ENCODE peak calls at places on chromosomes 1 and 21, in seven cellular contexts. One of them, this sample, is unnamed.

GRCh38 chr1:193079187-193079586 is 19.8 kb downstream of the RO60 start:
- DNase-seq in right atrium auricular region: no peak
- DNase-seq in endothelial cell of umbilical vein: no peak
- DNase-seq in NB4: no peak
- DNase-seq in AG09309: no peak
- DNase-seq in cardiac fibroblast: no peak
- DNase-seq in ovary: no peak
- DNase-seq in this sample: no peak

GRCh38 chr21:15063821-15064575 is 802 bp downstream of the NRIP1 start:
- DNase-seq in right atrium auricular region: peak
- DNase-seq in endothelial cell of umbilical vein: no peak
- DNase-seq in NB4: no peak
- DNase-seq in AG09309: no peak
- DNase-seq in cardiac fibroblast: peak
- DNase-seq in ovary: peak
- DNase-seq in this sample: peak

GRCh38 chr1:22444856-22445255 is 6.8 kb upstream of the ZBTB40 start:
- DNase-seq in right atrium auricular region: no peak
- DNase-seq in endothelial cell of umbilical vein: no peak
- DNase-seq in NB4: no peak
- DNase-seq in AG09309: no peak
- DNase-seq in cardiac fibroblast: no peak
- DNase-seq in ovary: no peak
- DNase-seq in this sample: no peak

GRCh38 chr21:44982558-44983244 is 42.9 kb downstream of the SLX9 start:
- DNase-seq in right atrium auricular region: peak
- DNase-seq in endothelial cell of umbilical vein: peak
- DNase-seq in NB4: no peak
- DNase-seq in AG09309: no peak
- DNase-seq in cardiac fibroblast: peak
- DNase-seq in ovary: no peak
- DNase-seq in this sample: peak

GRCh38 chr1:242525360-242525722 is 844 bp upstream of the PLD5 start:
- DNase-seq in right atrium auricular region: no peak
- DNase-seq in endothelial cell of umbilical vein: no peak
- DNase-seq in NB4: no peak
- DNase-seq in AG09309: no peak
- DNase-seq in cardiac fibroblast: no peak
- DNase-seq in ovary: no peak
- DNase-seq in this sample: no peak

GRCh38 chr1:171084091-171084490 is 6.6 kb upstream of the FMO3 start:
- DNase-seq in right atrium auricular region: no peak
- DNase-seq in endothelial cell of umbilical vein: no peak
- DNase-seq in NB4: no peak
- DNase-seq in AG09309: no peak
- DNase-seq in cardiac fibroblast: no peak
- DNase-seq in ovary: no peak
- DNase-seq in this sample: no peak

GRCh38 chr1:92482665-92483441 is 3.9 kb downstream of the GFI1 start:
- DNase-seq in right atrium auricular region: no peak
- DNase-seq in endothelial cell of umbilical vein: no peak
- DNase-seq in NB4: peak
- DNase-seq in AG09309: no peak
- DNase-seq in cardiac fibroblast: no peak
- DNase-seq in ovary: no peak
- DNase-seq in this sample: no peak

GRCh38 chr1:30748699-30749401 is 8.7 kb downstream of the LAPTM5 start:
- DNase-seq in right atrium auricular region: no peak
- DNase-seq in endothelial cell of umbilical vein: peak
- DNase-seq in NB4: no peak
- DNase-seq in AG09309: no peak
- DNase-seq in cardiac fibroblast: no peak
- DNase-seq in ovary: no peak
- DNase-seq in this sample: no peak

GRCh38 chr1:31747304-31747703 is 16.8 kb downstream of the ADGRB2 start:
- DNase-seq in right atrium auricular region: no peak
- DNase-seq in endothelial cell of umbilical vein: no peak
- DNase-seq in NB4: no peak
- DNase-seq in AG09309: no peak
- DNase-seq in cardiac fibroblast: no peak
- DNase-seq in ovary: no peak
- DNase-seq in this sample: no peak

DNA sequence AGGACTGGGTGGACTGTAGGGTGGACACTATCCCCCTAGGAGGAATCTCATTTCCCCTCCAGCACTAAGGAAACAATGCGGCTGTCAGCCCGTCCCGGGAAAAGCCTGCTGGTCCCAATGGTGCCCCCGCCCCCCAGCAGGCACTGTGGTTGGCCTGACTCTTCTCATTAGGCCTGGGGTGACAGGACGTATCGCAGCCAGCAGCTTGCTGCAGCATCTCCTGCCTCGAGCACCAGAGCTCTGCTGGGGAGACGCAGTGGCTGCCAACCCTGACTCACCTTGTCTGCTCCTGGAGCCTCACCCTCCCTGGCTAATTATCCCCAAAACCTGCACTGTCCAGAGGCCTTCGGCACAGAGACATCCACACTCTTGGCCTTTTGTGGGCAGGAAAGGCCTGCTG is 115.1 kb upstream of the GJB5 start:
- DNase-seq in right atrium auricular region: no peak
- DNase-seq in endothelial cell of umbilical vein: no peak
- DNase-seq in NB4: no peak
- DNase-seq in AG09309: no peak
- DNase-seq in cardiac fibroblast: no peak
- DNase-seq in ovary: no peak
- DNase-seq in this sample: no peak
- TF ChIP-seq CTCF in right atrium auricular region: no peak
- TF ChIP-seq CTCF in endothelial cell of umbilical vein: no peak
- TF ChIP-seq CTCF in NB4: no peak
- TF ChIP-seq CTCF in AG09309: no peak
- TF ChIP-seq CTCF in cardiac fibroblast: no peak
- TF ChIP-seq CTCF in ovary: no peak
- TF ChIP-seq CTCF in this sample: no peak

GRCh38 chr1:8133190-8133589 is 107.1 kb upstream of the ERRFI1 start:
- DNase-seq in right atrium auricular region: no peak
- DNase-seq in endothelial cell of umbilical vein: no peak
- DNase-seq in NB4: no peak
- DNase-seq in AG09309: no peak
- DNase-seq in cardiac fibroblast: peak
- DNase-seq in ovary: peak
- DNase-seq in this sample: no peak
- H3K4me3 ChIP-seq in right atrium auricular region: no peak
- H3K4me3 ChIP-seq in endothelial cell of umbilical vein: no peak
- H3K4me3 ChIP-seq in NB4: no peak
- H3K4me3 ChIP-seq in AG09309: no peak
- H3K4me3 ChIP-seq in cardiac fibroblast: no peak
- H3K4me3 ChIP-seq in ovary: no peak
- H3K4me3 ChIP-seq in this sample: no peak

GRCh38 chr1:63843010-63843409 is 69.2 kb downstream of the ROR1 start:
- DNase-seq in right atrium auricular region: no peak
- DNase-seq in endothelial cell of umbilical vein: no peak
- DNase-seq in NB4: no peak
- DNase-seq in AG09309: no peak
- DNase-seq in cardiac fibroblast: no peak
- DNase-seq in ovary: no peak
- DNase-seq in this sample: no peak

GRCh38 chr1:63848764-63849548 is 75.1 kb downstream of the ROR1 start:
- DNase-seq in right atrium auricular region: no peak
- DNase-seq in endothelial cell of umbilical vein: no peak
- DNase-seq in NB4: no peak
- DNase-seq in AG09309: no peak
- DNase-seq in cardiac fibroblast: no peak
- DNase-seq in ovary: no peak
- DNase-seq in this sample: no peak

GRCh38 chr1:63845346-63845745 is 71.5 kb downstream of the ROR1 start:
- DNase-seq in right atrium auricular region: no peak
- DNase-seq in endothelial cell of umbilical vein: no peak
- DNase-seq in NB4: no peak
- DNase-seq in AG09309: no peak
- DNase-seq in cardiac fibroblast: no peak
- DNase-seq in ovary: no peak
- DNase-seq in this sample: no peak

GRCh38 chr1:63843884-63844283 is 70.1 kb downstream of the ROR1 start:
- DNase-seq in right atrium auricular region: no peak
- DNase-seq in endothelial cell of umbilical vein: no peak
- DNase-seq in NB4: peak
- DNase-seq in AG09309: no peak
- DNase-seq in cardiac fibroblast: no peak
- DNase-seq in ovary: no peak
- DNase-seq in this sample: no peak

GRCh38 chr1:63847308-63847910 is 73.6 kb downstream of the ROR1 start:
- DNase-seq in right atrium auricular region: no peak
- DNase-seq in endothelial cell of umbilical vein: no peak
- DNase-seq in NB4: no peak
- DNase-seq in AG09309: no peak
- DNase-seq in cardiac fibroblast: no peak
- DNase-seq in ovary: no peak
- DNase-seq in this sample: no peak
- TF ChIP-seq CTCF in right atrium auricular region: no peak
- TF ChIP-seq CTCF in endothelial cell of umbilical vein: no peak
- TF ChIP-seq CTCF in NB4: no peak
- TF ChIP-seq CTCF in AG09309: no peak
- TF ChIP-seq CTCF in cardiac fibroblast: no peak
- TF ChIP-seq CTCF in ovary: no peak
- TF ChIP-seq CTCF in this sample: no peak

GRCh38 chr1:184945678-184946412 is 28.5 kb downstream of the NIBAN1 start:
- DNase-seq in right atrium auricular region: no peak
- DNase-seq in endothelial cell of umbilical vein: no peak
- DNase-seq in NB4: peak
- DNase-seq in AG09309: peak
- DNase-seq in cardiac fibroblast: peak
- DNase-seq in ovary: no peak
- DNase-seq in this sample: no peak
- H3K4me3 ChIP-seq in right atrium auricular region: no peak
- H3K4me3 ChIP-seq in endothelial cell of umbilical vein: no peak
- H3K4me3 ChIP-seq in NB4: no peak
- H3K4me3 ChIP-seq in AG09309: no peak
- H3K4me3 ChIP-seq in cardiac fibroblast: no peak
- H3K4me3 ChIP-seq in ovary: no peak
- H3K4me3 ChIP-seq in this sample: no peak

GRCh38 chr1:94039871-94040569 is 80.9 kb downstream of the ABCA4 start:
- DNase-seq in right atrium auricular region: no peak
- DNase-seq in endothelial cell of umbilical vein: peak
- DNase-seq in NB4: no peak
- DNase-seq in AG09309: no peak
- DNase-seq in cardiac fibroblast: peak
- DNase-seq in ovary: no peak
- DNase-seq in this sample: no peak
- TF ChIP-seq CTCF in right atrium auricular region: peak
- TF ChIP-seq CTCF in endothelial cell of umbilical vein: no peak
- TF ChIP-seq CTCF in NB4: no peak
- TF ChIP-seq CTCF in AG09309: no peak
- TF ChIP-seq CTCF in cardiac fibroblast: no peak
- TF ChIP-seq CTCF in ovary: no peak
- TF ChIP-seq CTCF in this sample: no peak

GRCh38 chr1:211829343-211830054 is 1.1 kb downstream of the LPGAT1 start:
- DNase-seq in right atrium auricular region: no peak
- DNase-seq in endothelial cell of umbilical vein: no peak
- DNase-seq in NB4: peak
- DNase-seq in AG09309: no peak
- DNase-seq in cardiac fibroblast: peak
- DNase-seq in ovary: no peak
- DNase-seq in this sample: no peak

GRCh38 chr1:211830330-211831142 is at the start of gene LPGAT1:
- DNase-seq in right atrium auricular region: peak
- DNase-seq in endothelial cell of umbilical vein: peak
- DNase-seq in NB4: peak
- DNase-seq in AG09309: no peak
- DNase-seq in cardiac fibroblast: peak
- DNase-seq in ovary: peak
- DNase-seq in this sample: peak

GRCh38 chr1:211825990-211826389 is 4.6 kb downstream of the LPGAT1 start:
- DNase-seq in right atrium auricular region: no peak
- DNase-seq in endothelial cell of umbilical vein: no peak
- DNase-seq in NB4: no peak
- DNase-seq in AG09309: peak
- DNase-seq in cardiac fibroblast: peak
- DNase-seq in ovary: no peak
- DNase-seq in this sample: no peak

GRCh38 chr1:211830055-211830329 is 571 bp downstream of the LPGAT1 start:
- DNase-seq in right atrium auricular region: no peak
- DNase-seq in endothelial cell of umbilical vein: no peak
- DNase-seq in NB4: peak
- DNase-seq in AG09309: no peak
- DNase-seq in cardiac fibroblast: peak
- DNase-seq in ovary: no peak
- DNase-seq in this sample: no peak

DNA sequence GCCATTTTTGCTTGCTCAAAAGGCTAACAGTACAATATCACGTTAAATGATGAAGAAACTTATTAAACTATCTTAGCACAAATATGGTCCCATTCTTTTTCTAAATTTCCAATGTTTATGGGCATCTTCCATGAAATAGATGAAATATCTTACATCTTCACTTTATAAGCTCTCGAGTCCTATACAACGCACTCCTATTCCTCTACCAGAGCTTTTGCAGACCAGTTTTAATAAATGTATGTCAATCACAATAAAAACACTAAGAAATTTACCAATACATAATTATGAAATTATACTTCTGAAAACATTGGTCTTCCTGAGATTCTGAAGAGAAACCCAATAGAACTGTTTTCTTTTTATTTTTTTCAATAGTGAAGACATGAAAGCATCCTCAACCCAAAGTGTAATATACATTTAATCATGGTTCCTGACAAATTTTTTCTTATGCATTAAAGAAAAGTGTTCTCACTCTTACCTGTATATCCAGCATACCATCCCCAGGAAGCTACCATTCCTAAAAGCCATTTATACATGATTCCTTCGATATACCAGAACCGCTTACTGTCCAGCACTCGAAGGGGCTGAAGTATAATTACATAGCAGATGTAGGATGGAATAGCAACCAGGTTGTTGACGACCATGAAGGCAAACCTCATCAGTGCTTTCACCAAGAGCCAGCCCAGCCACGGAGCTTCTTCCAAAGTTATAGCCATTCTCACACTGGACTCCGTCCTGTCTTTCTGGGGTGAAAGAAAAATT is 1.8 kb downstream of the LPGAT1 start:
- DNase-seq in right atrium auricular region: no peak
- DNase-seq in endothelial cell of umbilical vein: no peak
- DNase-seq in NB4: peak
- DNase-seq in AG09309: no peak
- DNase-seq in cardiac fibroblast: peak
- DNase-seq in ovary: no peak
- DNase-seq in this sample: no peak
- H3K4me3 ChIP-seq in right atrium auricular region: peak
- H3K4me3 ChIP-seq in endothelial cell of umbilical vein: no peak
- H3K4me3 ChIP-seq in NB4: peak
- H3K4me3 ChIP-seq in AG09309: peak
- H3K4me3 ChIP-seq in cardiac fibroblast: peak
- H3K4me3 ChIP-seq in ovary: peak
- H3K4me3 ChIP-seq in this sample: no peak

GRCh38 chr1:48450505-48450904 is 21.5 kb downstream of the SPATA6 start:
- DNase-seq in right atrium auricular region: no peak
- DNase-seq in endothelial cell of umbilical vein: peak
- DNase-seq in NB4: no peak
- DNase-seq in AG09309: no peak
- DNase-seq in cardiac fibroblast: peak
- DNase-seq in ovary: no peak
- DNase-seq in this sample: no peak
- TF ChIP-seq CTCF in right atrium auricular region: peak
- TF ChIP-seq CTCF in endothelial cell of umbilical vein: no peak
- TF ChIP-seq CTCF in NB4: no peak
- TF ChIP-seq CTCF in AG09309: peak
- TF ChIP-seq CTCF in cardiac fibroblast: peak
- TF ChIP-seq CTCF in ovary: no peak
- TF ChIP-seq CTCF in this sample: no peak

This sample was measured in lung.